ENCODE peak calls at places on chromosomes 3 and 15, in eight cellular contexts. D, J, K, B, L, I, E and T are unnamed samples.

GRCh38 chr3:7397097-7397496 is 536.2 kb downstream of the GRM7 start:
- DNase-seq in B (no peak), K (no peak), L (no peak), I (no peak), D (no peak), J (no peak), E (no peak), T (no peak)

GRCh38 chr3:123559040-123559861 is 25.6 kb downstream of the HACD2 start:
- DNase-seq in E (peak; percentile 69), D (peak; percentile 38), J (no peak), L (peak; percentile 59), I (peak; percentile 28), K (no peak), B (no peak), T (peak; percentile 80)

GRCh38 chr3:146895026-146895749 is 290.0 kb upstream of the PLSCR5 start:
- DNase-seq in D (no peak), B (no peak), K (no peak), L (no peak), E (no peak), I (no peak), J (no peak), T (no peak)

GRCh38 chr3:59695858-59696257 is 646.0 kb upstream of the CFAP20DC start:
- DNase-seq in D (no peak), B (no peak), K (no peak), E (no peak), J (no peak), I (no peak), L (no peak), T (no peak)

GRCh38 chr15:99509686-99510461 is 55.9 kb upstream of the MEF2A start:
- DNase-seq in K (peak; percentile 58), D (no peak), J (peak; percentile 25), I (no peak), E (peak; percentile 50), B (no peak), L (no peak), T (no peak)

GRCh38 chr3:32626650-32627049 is 56.0 kb upstream of the DYNC1LI1 start:
- DNase-seq in I (no peak), K (no peak), L (no peak), J (no peak), D (no peak), B (no peak), E (no peak), T (no peak)

GRCh38 chr15:31065824-31066223 is 35.7 kb downstream of the TRPM1 start:
- DNase-seq in B (no peak), D (no peak), J (no peak), K (no peak), E (no peak), I (no peak), L (no peak), T (no peak)

GRCh38 chr15:91426412-91426811 is 326.4 kb downstream of the SV2B start:
- DNase-seq in D (peak; percentile 88), J (no peak), L (no peak), E (no peak), I (no peak), B (peak; percentile 55), K (no peak), T (no peak)

GRCh38 chr3:10274601-10275000 is 18.1 kb downstream of the GHRL start:
- DNase-seq in D (no peak), I (no peak), K (no peak), J (no peak), L (no peak), E (no peak), B (no peak), T (no peak)

GRCh38 chr3:71785594-71786472 is 885 bp upstream of the PROK2 start:
- DNase-seq in D (no peak), K (no peak), L (no peak), E (no peak), B (no peak), I (no peak), J (no peak), T (no peak)

GRCh38 chr15:72961326-72961725 is 90.9 kb upstream of the NEO1 start:
- DNase-seq in I (no peak), L (no peak), E (no peak), J (no peak), D (no peak), K (peak; percentile 59), B (no peak), T (peak; percentile 89)

GRCh38 chr3:123651449-123652345 is 66.8 kb upstream of the HACD2 start:
- DNase-seq in J (peak; percentile 21), B (no peak), E (no peak), I (no peak), K (no peak), D (no peak), L (no peak), T (no peak)